ENCODE peak calls at places on chromosomes 7 and 10, in five cellular contexts. E is progenitor cell of endocrine pancreas, O is A549, F is AG20443, L is head of caudate nucleus. G is an unnamed sample.

GRCh38 chr10:71727429-71728217 is 8.0 kb upstream of the C10orf105 start:
- DNase-seq in F (peak), E (no peak), O (no peak), L (no peak), G (no peak)

GRCh38 chr10:15227611-15228372 is 59.3 kb upstream of the NMT2 start:
- DNase-seq in O (no peak), E (no peak), F (peak), L (no peak), G (no peak)

GRCh38 chr7:44289341-44290249 is 35.8 kb downstream of the CAMK2B start:
- DNase-seq in L (peak), O (no peak), E (peak), F (no peak), G (no peak)

GRCh38 chr10:127873901-127874470 is 18.8 kb downstream of the CLRN3 start:
- DNase-seq in O (no peak), F (no peak), L (no peak), E (no peak), G (no peak)

GRCh38 chr7:93036807-93037206 is 81.0 kb downstream of the SAMD9 start:
- DNase-seq in E (no peak), F (no peak), L (no peak), O (no peak), G (peak)

GRCh38 chr7:158651968-158652555 is 52.5 kb downstream of the NCAPG2 start:
- DNase-seq in L (peak), O (no peak), F (no peak), E (no peak), G (no peak)

GRCh38 chr10:122856902-122857301 is 11.2 kb upstream of the CUZD1 start:
- DNase-seq in O (no peak), E (no peak), F (no peak), L (no peak), G (no peak)

GRCh38 chr7:68246189-68246633 is 1249.6 kb downstream of the TYW1 start:
- DNase-seq in F (no peak), E (no peak), L (peak), O (no peak), G (no peak)

GRCh38 chr7:94183289-94183749 is 179.2 kb upstream of the BET1 start:
- DNase-seq in E (no peak), O (peak), L (no peak), F (peak), G (peak)